ENCODE peak calls at places on chromosomes 2 and 18, in seven cellular contexts. Z is PC-3, Y is hepatocyte, P is OCI-LY7, T is MM.1S, R is HCT116, G is neuronal stem cell. E is an unnamed sample. For H3K9me3, the result is how much of the 10 kb centered on the place peaks cover.

GRCh38 chr2:132588576-132588975 is 81.4 kb downstream of the LYPD1 start:
- DNase-seq in G (no peak), R (no peak), T (no peak), Z (no peak), P (no peak), Y (peak), E (no peak)

GRCh38 chr2:231099918-231100317 is 24.9 kb downstream of the HTR2B start:
- DNase-seq in R (no peak), P (peak), Y (no peak), G (no peak), T (no peak), Z (no peak), E (peak)

GRCh38 chr18:63088262-63088661 is 231.3 kb downstream of the BCL2 start:
- DNase-seq in T (no peak), G (peak), Y (no peak), R (no peak), Z (no peak), P (no peak), E (no peak)

GRCh38 chr2:203361922-203362321 is 33.7 kb downstream of the ABI2 start:
- DNase-seq in Y (no peak), R (no peak), T (no peak), Z (no peak), G (no peak), P (no peak), E (no peak)

GRCh38 chr18:7805096-7805495 is 238.0 kb downstream of the PTPRM start:
- DNase-seq in Y (no peak), R (no peak), G (no peak), T (no peak), P (no peak), Z (no peak), E (no peak)

GRCh38 chr2:1865716-1866234 is 121.5 kb upstream of the PXDN start:
- DNase-seq in T (no peak), R (no peak), P (no peak), Y (no peak), G (no peak), Z (no peak), E (no peak)

GRCh38 chr2:218679119-218679518 is 7.2 kb downstream of the STK36 start:
- DNase-seq in P (no peak), T (no peak), Y (no peak), G (no peak), R (no peak), Z (peak), E (no peak)

GRCh38 chr18:49152885-49153284 is 202.1 kb upstream of the SMAD7 start:
- DNase-seq in Z (no peak), T (no peak), P (no peak), Y (no peak), G (no peak), R (no peak), E (no peak)

GRCh38 chr2:178197791-178198190 is 3.5 kb downstream of the OSBPL6 start:
- DNase-seq in R (no peak), Z (no peak), Y (no peak), T (no peak), P (no peak), G (no peak), E (no peak)

GRCh38 chr2:3217646-3218045 is 160.0 kb downstream of the EIPR1 start:
- DNase-seq in T (no peak), G (no peak), R (no peak), P (no peak), Y (no peak), Z (no peak), E (no peak)

GRCh38 chr2:124570872-124571271 is 545.8 kb downstream of the CNTNAP5 start:
- DNase-seq in R (no peak), G (no peak), Z (no peak), P (no peak), Y (no peak), T (no peak), E (no peak)

GRCh38 chr18:57333941-57334340 is 18.4 kb upstream of the ST8SIA3 start:
- DNase-seq in Z (no peak), T (no peak), P (no peak), R (no peak), G (no peak), Y (no peak), E (no peak)

GRCh38 chr2:134289225-134289624 is 35.4 kb downstream of the MGAT5 start:
- DNase-seq in Z (no peak), Y (no peak), G (no peak), R (no peak), P (no peak), T (no peak), E (no peak)

GRCh38 chr18:71678144-71678543 is 866.0 kb downstream of the CBLN2 start:
- DNase-seq in Z (peak), G (no peak), P (no peak), Y (no peak), R (no peak), T (no peak), E (no peak)

GRCh38 chr18:71673954-71674353 is 870.2 kb downstream of the CBLN2 start:
- DNase-seq in T (no peak), Z (no peak), P (no peak), R (no peak), G (no peak), Y (no peak), E (no peak)

GRCh38 chr18:71673498-71673897 is 870.6 kb downstream of the CBLN2 start:
- DNase-seq in T (no peak), G (no peak), R (no peak), Z (no peak), P (no peak), Y (no peak), E (no peak)
- H3K9me3 ChIP-seq in T (under half), G (under half), R (under half), Z (under half), P (under half), Y (under half), E (half or more)

GRCh38 chr18:28110924-28111323 is 66.0 kb downstream of the CDH2 start:
- DNase-seq in Y (no peak), T (no peak), R (no peak), Z (no peak), G (no peak), P (no peak), E (no peak)

GRCh38 chr18:28115149-28115550 is 61.8 kb downstream of the CDH2 start:
- DNase-seq in Y (peak), T (no peak), Z (peak), R (no peak), G (no peak), P (no peak), E (no peak)

GRCh38 chr18:28114472-28114871 is 62.5 kb downstream of the CDH2 start:
- DNase-seq in G (no peak), Y (no peak), Z (peak), P (no peak), T (no peak), R (no peak), E (no peak)

GRCh38 chr18:28112056-28112470 is 64.9 kb downstream of the CDH2 start:
- DNase-seq in T (no peak), R (no peak), G (no peak), Z (peak), Y (peak), P (no peak), E (no peak)

DNA sequence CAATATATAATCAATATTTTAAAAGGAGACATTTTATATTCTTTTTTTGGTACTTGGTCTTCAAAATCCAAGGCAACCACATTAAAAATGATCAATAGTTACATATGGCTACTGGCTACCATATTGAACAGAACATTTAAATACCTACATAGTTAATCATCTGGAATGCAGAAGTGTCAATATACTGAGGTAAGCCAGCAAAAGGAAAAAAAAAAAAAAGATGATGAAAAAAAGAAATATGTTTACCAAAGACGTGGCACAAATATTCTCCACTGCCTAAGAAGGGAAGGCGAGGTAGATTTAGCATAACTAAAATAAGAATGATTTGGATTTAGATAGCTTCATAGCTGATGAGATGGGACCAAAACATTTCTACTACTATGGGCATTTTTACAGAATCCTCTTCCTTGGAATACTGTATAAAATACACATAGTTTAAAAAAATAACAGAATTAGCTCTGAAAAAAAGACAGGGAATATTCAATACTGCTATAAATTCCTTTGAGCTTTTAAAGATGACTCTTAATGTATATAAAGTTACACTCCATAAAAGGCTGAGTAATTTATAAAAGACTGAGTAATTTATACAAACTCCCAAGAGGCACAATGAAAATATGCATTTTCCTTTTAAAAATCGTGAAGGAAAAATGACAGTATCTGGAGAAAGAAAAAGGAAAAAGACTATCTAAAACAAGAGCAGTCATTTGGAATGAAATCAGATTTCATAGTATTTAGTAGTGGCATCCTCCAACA is 63.5 kb downstream of the CDH2 start:
- DNase-seq in T (no peak), R (no peak), P (no peak), Y (no peak), Z (peak), G (no peak), E (no peak)
- H3K4me2 ChIP-seq in T (no peak), R (no peak), P (no peak), Y (no peak), Z (peak), G (no peak), E (no peak)

DNA sequence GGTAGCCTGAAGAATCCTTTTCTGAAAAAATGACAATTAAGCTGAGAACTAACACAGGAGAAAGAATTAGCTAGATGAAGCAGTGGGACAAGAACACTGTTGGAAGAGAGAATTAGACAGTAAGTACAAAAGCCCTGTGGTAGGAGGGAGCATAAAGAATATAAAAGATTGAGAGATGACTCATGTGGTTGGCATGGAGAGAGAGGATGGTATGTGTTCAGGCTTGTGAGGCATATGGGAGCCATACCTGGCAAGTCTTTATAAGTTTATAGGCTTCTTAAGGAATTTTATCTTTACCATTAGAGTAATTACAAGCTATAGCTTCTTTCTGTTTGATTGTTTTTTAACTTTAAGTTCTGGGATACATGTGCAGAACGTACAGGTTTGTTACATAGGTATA is 325.0 kb downstream of the ARL6IP6 start:
- DNase-seq in P (no peak), Z (peak), R (no peak), T (no peak), G (no peak), Y (no peak), E (no peak)
- H2AFZ ChIP-seq in P (no peak), Z (no peak), R (no peak), T (no peak), G (no peak), Y (no peak), E (no peak)

GRCh38 chr2:58762176-58762781 is 521.2 kb upstream of the FANCL start:
- DNase-seq in R (peak), Z (peak), G (peak), T (peak), Y (peak), P (peak), E (peak)

GRCh38 chr2:58767833-58768726 is 527.0 kb upstream of the FANCL start:
- DNase-seq in P (no peak), Z (no peak), T (no peak), G (peak), R (no peak), Y (no peak), E (no peak)

GRCh38 chr2:58769494-58770239 is 528.5 kb upstream of the FANCL start:
- DNase-seq in Y (no peak), Z (no peak), P (no peak), T (no peak), G (no peak), R (no peak), E (no peak)

DNA sequence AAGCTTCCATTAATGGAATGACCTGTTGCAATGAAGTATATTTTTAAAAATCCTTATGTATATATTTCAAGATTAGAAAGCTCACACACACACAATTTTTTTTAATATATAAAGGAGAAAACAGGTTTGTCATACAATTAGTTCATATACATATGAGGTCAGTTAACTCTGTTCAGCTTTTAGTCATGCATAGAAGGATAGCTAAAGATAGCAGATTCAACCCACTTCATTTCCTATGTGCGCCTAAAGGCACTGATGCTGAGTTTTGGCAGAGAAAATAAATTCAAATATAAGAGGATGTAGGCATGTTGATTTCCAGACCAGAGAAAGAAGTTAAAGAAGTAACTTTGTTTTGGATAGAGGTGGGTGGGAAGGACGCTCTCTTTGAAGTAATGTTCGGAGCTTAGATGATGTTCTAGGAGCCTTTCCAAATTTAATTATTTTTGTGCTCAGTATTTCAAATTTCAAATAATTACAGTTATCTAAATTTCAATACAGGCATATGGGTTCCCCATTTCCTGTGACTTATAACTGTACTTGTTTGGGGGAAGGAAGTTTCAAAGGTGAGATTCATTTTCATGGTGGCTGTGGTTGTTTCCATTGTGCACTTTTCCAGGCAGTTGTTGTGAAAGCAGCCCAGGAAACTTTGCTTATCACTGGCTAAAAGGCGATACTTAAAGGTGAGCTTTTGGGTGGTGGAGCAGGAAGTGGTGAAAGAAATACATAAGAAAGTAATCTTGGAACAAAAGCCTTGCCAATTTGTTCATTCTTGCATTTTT is 523.4 kb upstream of the FANCL start:
- DNase-seq in T (no peak), Z (no peak), G (no peak), Y (no peak), R (no peak), P (no peak), E (no peak)
- H3K9me3 ChIP-seq in T (under half), Z (under half), G (under half), Y (under half), R (under half), P (under half), E (under half)

GRCh38 chr18:21096760-21097159 is 14.9 kb downstream of the ROCK1 start:
- DNase-seq in R (no peak), P (no peak), T (no peak), Y (no peak), Z (no peak), G (no peak), E (no peak)

GRCh38 chr18:21101172-21101571 is 10.4 kb downstream of the ROCK1 start:
- DNase-seq in Z (no peak), P (no peak), T (no peak), R (no peak), Y (no peak), G (no peak), E (no peak)

GRCh38 chr18:21099442-21099841 is 12.2 kb downstream of the ROCK1 start:
- DNase-seq in P (peak), G (no peak), R (no peak), Y (no peak), T (no peak), Z (no peak), E (peak)

GRCh38 chr18:21100141-21100540 is 11.5 kb downstream of the ROCK1 start:
- DNase-seq in T (no peak), Z (no peak), Y (no peak), R (no peak), P (no peak), G (no peak), E (no peak)

GRCh38 chr18:21100678-21101077 is 10.9 kb downstream of the ROCK1 start:
- DNase-seq in Y (no peak), T (no peak), P (no peak), Z (no peak), R (no peak), G (no peak), E (no peak)
- H3K4me2 ChIP-seq in Y (no peak), T (no peak), P (peak), Z (no peak), R (no peak), G (no peak), E (no peak)

GRCh38 chr2:42090216-42090615 is 42.4 kb downstream of the PKDCC start:
- DNase-seq in T (no peak), G (no peak), R (no peak), Z (no peak), P (no peak), Y (no peak), E (no peak)
- H2AFZ ChIP-seq in T (no peak), G (no peak), R (no peak), Z (no peak), P (no peak), Y (no peak), E (no peak)

GRCh38 chr2:11891591-11891990 is 145.2 kb downstream of the LPIN1 start:
- DNase-seq in R (no peak), P (no peak), Y (no peak), T (no peak), G (no peak), Z (no peak), E (no peak)
- H3K9me3 ChIP-seq in R (under half), P (under half), Y (under half), T (under half), G (under half), Z (under half), E (under half)

DNA sequence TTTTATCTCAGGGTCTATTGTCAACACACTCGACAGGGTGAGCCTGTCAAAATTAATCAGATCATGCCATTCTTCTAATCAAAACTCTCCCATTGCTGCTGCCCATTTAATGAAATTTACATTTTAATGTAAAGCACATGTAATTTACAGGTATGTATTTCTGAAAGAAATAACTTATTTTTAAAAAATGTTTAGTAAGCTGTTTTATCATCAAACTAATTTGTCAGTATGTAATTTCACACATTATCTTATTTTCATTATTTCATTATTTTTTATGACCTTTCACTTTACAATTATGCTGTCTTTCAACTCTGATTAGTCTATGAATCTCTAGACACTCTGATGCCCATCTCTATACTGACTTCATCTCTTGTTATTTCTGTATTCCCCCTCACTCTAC is 467.8 kb downstream of the ZNF804A start:
- DNase-seq in R (no peak), T (no peak), Y (no peak), G (no peak), Z (no peak), P (no peak), E (no peak)
- H3K4me2 ChIP-seq in R (no peak), T (no peak), Y (no peak), G (no peak), Z (no peak), P (no peak), E (no peak)